ENCODE peak calls at places on chromosomes 4 and X, in five cellular contexts. One of them, this sample, is unnamed.

GRCh38 chrX:146934256-146934655 is 119.7 kb upstream of the CXorf51A start:
- DNase-seq in activated T-cell treated with anti-CD3 and anti-CD28 coated beads, Interleukin-2, amount 50 U/mL, for 72 hours: no peak
- DNase-seq in HEK293T: no peak
- DNase-seq in activated effector memory CD4-positive, alpha-beta T cell treated with anti-CD3 and anti-CD28 coated beads, Interleukin-2, amount 50 U/mL, for 16 hours: no peak
- DNase-seq in Kasumi-1: no peak
- DNase-seq in this sample: peak

GRCh38 chr4:123340381-123340701 is 56.3 kb upstream of the SPRY1 start:
- DNase-seq in activated T-cell treated with anti-CD3 and anti-CD28 coated beads, Interleukin-2, amount 50 U/mL, for 72 hours: no peak
- DNase-seq in HEK293T: no peak
- DNase-seq in activated effector memory CD4-positive, alpha-beta T cell treated with anti-CD3 and anti-CD28 coated beads, Interleukin-2, amount 50 U/mL, for 16 hours: no peak
- DNase-seq in Kasumi-1: no peak
- DNase-seq in this sample: no peak

GRCh38 chr4:117971406-117971805 is 62.9 kb upstream of the NDST3 start:
- DNase-seq in activated T-cell treated with anti-CD3 and anti-CD28 coated beads, Interleukin-2, amount 50 U/mL, for 72 hours: no peak
- DNase-seq in HEK293T: no peak
- DNase-seq in activated effector memory CD4-positive, alpha-beta T cell treated with anti-CD3 and anti-CD28 coated beads, Interleukin-2, amount 50 U/mL, for 16 hours: no peak
- DNase-seq in Kasumi-1: no peak
- DNase-seq in this sample: no peak

GRCh38 chrX:21975827-21976226 is 35.3 kb downstream of the SMS start:
- DNase-seq in activated T-cell treated with anti-CD3 and anti-CD28 coated beads, Interleukin-2, amount 50 U/mL, for 72 hours: no peak
- DNase-seq in HEK293T: no peak
- DNase-seq in activated effector memory CD4-positive, alpha-beta T cell treated with anti-CD3 and anti-CD28 coated beads, Interleukin-2, amount 50 U/mL, for 16 hours: no peak
- DNase-seq in Kasumi-1: no peak
- DNase-seq in this sample: no peak

GRCh38 chrX:39905946-39906345 is 191.8 kb downstream of the BCOR start:
- DNase-seq in activated T-cell treated with anti-CD3 and anti-CD28 coated beads, Interleukin-2, amount 50 U/mL, for 72 hours: no peak
- DNase-seq in HEK293T: no peak
- DNase-seq in activated effector memory CD4-positive, alpha-beta T cell treated with anti-CD3 and anti-CD28 coated beads, Interleukin-2, amount 50 U/mL, for 16 hours: no peak
- DNase-seq in Kasumi-1: no peak
- DNase-seq in this sample: no peak

GRCh38 chrX:25206761-25207160 is 191.0 kb upstream of the ARX start:
- DNase-seq in activated T-cell treated with anti-CD3 and anti-CD28 coated beads, Interleukin-2, amount 50 U/mL, for 72 hours: no peak
- DNase-seq in HEK293T: no peak
- DNase-seq in activated effector memory CD4-positive, alpha-beta T cell treated with anti-CD3 and anti-CD28 coated beads, Interleukin-2, amount 50 U/mL, for 16 hours: no peak
- DNase-seq in Kasumi-1: no peak
- DNase-seq in this sample: no peak

GRCh38 chr4:185395255-185395955 is at the start of gene LRP2BP:
- DNase-seq in activated T-cell treated with anti-CD3 and anti-CD28 coated beads, Interleukin-2, amount 50 U/mL, for 72 hours: no peak
- DNase-seq in HEK293T: no peak
- DNase-seq in activated effector memory CD4-positive, alpha-beta T cell treated with anti-CD3 and anti-CD28 coated beads, Interleukin-2, amount 50 U/mL, for 16 hours: no peak
- DNase-seq in Kasumi-1: peak
- DNase-seq in this sample: peak

GRCh38 chr4:103410401-103410800 is 212.3 kb upstream of the CENPE start:
- DNase-seq in activated T-cell treated with anti-CD3 and anti-CD28 coated beads, Interleukin-2, amount 50 U/mL, for 72 hours: no peak
- DNase-seq in HEK293T: no peak
- DNase-seq in activated effector memory CD4-positive, alpha-beta T cell treated with anti-CD3 and anti-CD28 coated beads, Interleukin-2, amount 50 U/mL, for 16 hours: no peak
- DNase-seq in Kasumi-1: no peak
- DNase-seq in this sample: no peak

GRCh38 chr4:84968936-84969335 is 2.4 kb upstream of the WDFY3 start:
- DNase-seq in activated T-cell treated with anti-CD3 and anti-CD28 coated beads, Interleukin-2, amount 50 U/mL, for 72 hours: no peak
- DNase-seq in HEK293T: no peak
- DNase-seq in activated effector memory CD4-positive, alpha-beta T cell treated with anti-CD3 and anti-CD28 coated beads, Interleukin-2, amount 50 U/mL, for 16 hours: no peak
- DNase-seq in Kasumi-1: no peak
- DNase-seq in this sample: no peak

This sample was measured in NAMALWA.